ENCODE peak calls at places on chromosomes 11 and 22, in eight cellular contexts. X, W, E, F, U, G, R and V are unnamed samples.

GRCh38 chr11:18312012-18312411 is 9.9 kb downstream of the HPS5 start:
- DNase-seq in U (peak), F (no peak), W (no peak), R (no peak), E (no peak), G (no peak), X (no peak), V (no peak)

GRCh38 chr11:20501971-20502370 is 97.4 kb upstream of the SLC6A5 start:
- DNase-seq in U (no peak), R (no peak), F (no peak), X (no peak), G (no peak), E (no peak), W (no peak), V (no peak)

GRCh38 chr11:120229451-120230424 is 10.2 kb upstream of the POU2F3 start:
- DNase-seq in W (no peak), E (no peak), R (no peak), X (peak), G (no peak), U (no peak), F (no peak), V (no peak)

GRCh38 chr22:30038219-30038618 is 42.0 kb upstream of the HORMAD2 start:
- DNase-seq in X (no peak), W (no peak), U (peak), F (no peak), G (peak), R (no peak), E (no peak), V (no peak)

GRCh38 chr11:92830382-92831148 is 138.9 kb upstream of the MTNR1B start:
- DNase-seq in E (no peak), R (no peak), F (no peak), W (no peak), G (no peak), X (no peak), U (no peak), V (no peak)

GRCh38 chr11:34460335-34460734 is 21.6 kb downstream of the CAT start:
- DNase-seq in G (no peak), X (no peak), E (no peak), U (no peak), R (no peak), F (no peak), W (no peak), V (no peak)

GRCh38 chr11:95975343-95975742 is 51.4 kb upstream of the MTMR2 start:
- DNase-seq in U (no peak), E (no peak), W (no peak), F (no peak), G (no peak), R (no peak), X (no peak), V (no peak)

GRCh38 chr11:113668255-113668654 is 37.9 kb downstream of the TMPRSS5 start:
- DNase-seq in W (no peak), R (no peak), X (no peak), G (no peak), U (peak), E (no peak), F (no peak), V (no peak)

GRCh38 chr11:94759522-94759921 is 8.6 kb upstream of the AMOTL1 start:
- DNase-seq in U (no peak), G (no peak), W (no peak), X (no peak), F (no peak), R (no peak), E (no peak), V (no peak)

GRCh38 chr11:94755494-94755893 is 12.7 kb upstream of the AMOTL1 start:
- DNase-seq in F (no peak), X (no peak), U (no peak), E (no peak), W (no peak), G (no peak), R (no peak), V (no peak)

GRCh38 chr11:94754819-94755218 is 13.3 kb upstream of the AMOTL1 start:
- DNase-seq in E (no peak), F (no peak), X (no peak), U (peak), W (no peak), G (no peak), R (no peak), V (no peak)

GRCh38 chr11:94758671-94759070 is 9.5 kb upstream of the AMOTL1 start:
- DNase-seq in X (no peak), G (no peak), R (no peak), W (no peak), U (no peak), F (no peak), E (no peak), V (no peak)

GRCh38 chr11:94757037-94757681 is 11.0 kb upstream of the AMOTL1 start:
- DNase-seq in R (no peak), F (no peak), G (no peak), U (no peak), W (no peak), E (no peak), X (no peak), V (no peak)
- H3K4me3 ChIP-seq in R (no peak), F (no peak), G (no peak), U (no peak), W (no peak), E (no peak), X (no peak), V (no peak)

GRCh38 chr11:2917842-2918490 is 11.3 kb downstream of the PHLDA2 start:
- DNase-seq in X (no peak), U (no peak), E (no peak), R (no peak), F (no peak), W (no peak), G (no peak), V (no peak)

GRCh38 chr11:2919188-2919587 is 10.0 kb downstream of the PHLDA2 start:
- DNase-seq in F (no peak), W (no peak), E (no peak), R (no peak), G (no peak), U (no peak), X (no peak), V (no peak)

GRCh38 chr11:2916114-2916891 is 12.9 kb downstream of the PHLDA2 start:
- DNase-seq in F (no peak), U (no peak), G (no peak), R (no peak), W (no peak), X (no peak), E (no peak), V (no peak)

GRCh38 chr11:2915473-2915872 is 13.7 kb downstream of the PHLDA2 start:
- DNase-seq in W (no peak), E (no peak), U (no peak), R (no peak), G (no peak), F (no peak), X (no peak), V (no peak)

DNA sequence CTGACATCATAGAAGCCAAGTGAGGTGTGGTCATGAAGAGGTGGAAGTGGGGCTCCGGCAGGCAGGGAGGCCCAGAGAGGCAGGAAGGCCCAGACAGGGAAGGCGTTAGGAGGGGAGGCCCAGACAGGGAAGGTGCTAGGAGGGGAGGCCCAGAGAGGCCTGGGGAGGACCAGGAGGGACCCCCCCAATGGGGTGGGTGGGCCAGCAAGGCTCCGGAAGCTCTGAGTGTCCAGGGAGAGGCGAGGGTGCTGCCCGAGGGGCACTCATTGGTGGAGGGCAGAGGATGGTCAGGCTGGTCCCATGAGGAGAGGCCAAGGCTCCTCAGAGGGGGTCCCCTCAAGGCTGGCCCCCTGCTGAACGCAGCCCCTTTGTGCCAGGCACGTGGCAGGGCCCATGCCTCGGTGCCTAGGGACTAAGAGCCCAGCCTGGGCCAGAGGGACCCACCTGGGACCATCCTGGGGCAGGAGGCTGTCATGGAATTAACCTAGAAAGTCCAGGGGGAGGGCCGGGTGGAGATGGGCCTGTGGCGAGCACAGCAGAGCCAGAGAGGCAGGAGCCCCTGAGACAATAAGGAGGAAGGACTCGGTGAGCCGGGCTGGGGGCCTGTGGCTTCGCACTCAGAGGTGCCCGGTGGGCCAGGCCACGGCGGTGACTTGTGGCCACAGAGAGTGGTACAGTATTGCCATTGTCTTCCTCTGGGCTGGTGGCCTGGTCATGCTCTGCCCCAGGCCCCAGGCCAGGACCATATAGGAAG is 12.2 kb downstream of the PHLDA2 start:
- DNase-seq in X (no peak), F (no peak), W (no peak), E (no peak), U (no peak), R (no peak), G (no peak), V (no peak)
- TF ChIP-seq CTCF in X (no peak), F (no peak), W (no peak), E (no peak), U (no peak), R (no peak), G (no peak), V (no peak)

GRCh38 chr11:1570531-1570895 is 1.6 kb downstream of the DUSP8 start:
- DNase-seq in F (no peak), G (no peak), R (no peak), U (no peak), W (no peak), X (no peak), E (no peak), V (no peak)
- H3K4me3 ChIP-seq in F (no peak), G (peak), R (no peak), U (no peak), W (peak), X (peak), E (peak), V (peak)

GRCh38 chr22:31241936-31242335 is 29.8 kb downstream of the LIMK2 start:
- DNase-seq in X (no peak), U (peak), E (no peak), G (no peak), F (no peak), R (peak), W (no peak), V (no peak)
- TF ChIP-seq CTCF in X (no peak), U (no peak), E (no peak), G (no peak), F (no peak), R (peak), W (no peak), V (peak)

DNA sequence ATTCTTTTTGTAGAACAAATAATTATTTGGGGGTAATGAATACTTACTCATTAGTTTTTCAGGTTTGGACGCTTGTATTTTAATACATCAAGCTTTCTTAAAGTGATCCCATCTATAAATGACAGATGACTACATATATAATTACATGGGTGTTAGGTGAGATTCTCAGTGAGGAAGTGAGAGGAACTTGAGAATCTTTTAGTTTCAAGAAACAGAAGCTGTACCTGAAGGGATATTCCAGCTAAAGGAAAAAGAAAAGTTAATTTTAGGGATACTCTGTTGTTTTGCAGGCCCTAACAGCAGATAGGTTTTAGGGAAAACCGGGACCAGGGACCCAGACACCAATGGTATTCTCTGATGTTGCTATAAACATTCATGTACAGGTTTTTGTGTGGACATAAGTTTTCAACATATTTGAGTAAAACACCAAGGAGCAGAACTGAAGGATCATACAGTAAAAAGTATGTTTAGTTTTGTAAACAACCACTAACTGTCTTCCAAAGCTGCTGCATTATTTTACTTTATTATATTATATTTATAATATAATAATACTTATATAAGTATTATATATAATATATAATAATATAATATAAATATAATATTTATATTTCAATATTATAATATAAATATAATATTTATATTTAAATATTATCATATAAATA is 24.1 kb upstream of the PHOX2A start:
- DNase-seq in E (no peak), X (no peak), G (no peak), F (no peak), W (no peak), U (no peak), R (no peak), V (no peak)
- H3K4me3 ChIP-seq in E (no peak), X (no peak), G (no peak), F (no peak), W (no peak), U (no peak), R (no peak), V (no peak)

DNA sequence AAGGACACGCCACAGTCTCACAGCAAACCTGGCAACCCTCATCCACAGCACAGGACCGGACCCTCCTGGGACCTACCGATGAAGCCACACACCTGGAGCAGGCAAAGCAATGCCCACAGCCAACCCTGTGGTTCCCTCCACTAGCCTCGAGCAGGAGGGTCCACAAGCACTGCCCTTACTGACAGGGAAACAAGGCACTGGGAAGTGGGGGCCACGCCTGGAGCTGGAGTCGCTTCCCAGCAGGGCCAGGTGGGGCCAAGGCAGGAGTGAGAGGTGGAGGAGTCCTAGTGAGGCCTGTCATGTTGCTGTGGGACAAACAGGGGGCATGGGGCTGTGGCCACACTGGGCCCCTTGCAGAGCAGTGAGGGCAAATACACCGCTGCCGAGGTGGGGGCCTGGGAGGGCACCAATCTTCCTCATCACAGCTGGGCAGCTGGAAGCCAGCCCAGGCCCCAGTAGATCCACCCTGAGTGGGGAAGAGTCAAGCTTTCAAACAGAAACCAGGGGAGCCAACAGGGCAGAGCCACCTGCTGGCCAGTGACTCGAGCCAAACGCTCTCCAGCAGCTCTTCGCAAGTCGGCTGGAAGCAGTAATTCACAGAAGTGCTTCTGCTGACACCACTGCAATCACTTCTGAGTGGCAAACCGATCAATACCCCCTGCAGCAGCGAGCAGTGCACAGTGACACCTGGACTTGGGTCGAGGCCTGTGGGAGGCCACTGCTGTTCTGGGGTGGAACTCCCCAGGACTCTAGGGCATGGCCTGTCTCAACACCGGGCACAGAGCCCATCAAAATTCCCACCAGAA is 13.7 kb downstream of the SULT4A1 start:
- DNase-seq in F (no peak), U (peak), W (no peak), G (no peak), X (peak), E (no peak), R (no peak), V (no peak)
- TF ChIP-seq CTCF in F (peak), U (peak), W (peak), G (peak), X (peak), E (peak), R (peak), V (peak)

DNA sequence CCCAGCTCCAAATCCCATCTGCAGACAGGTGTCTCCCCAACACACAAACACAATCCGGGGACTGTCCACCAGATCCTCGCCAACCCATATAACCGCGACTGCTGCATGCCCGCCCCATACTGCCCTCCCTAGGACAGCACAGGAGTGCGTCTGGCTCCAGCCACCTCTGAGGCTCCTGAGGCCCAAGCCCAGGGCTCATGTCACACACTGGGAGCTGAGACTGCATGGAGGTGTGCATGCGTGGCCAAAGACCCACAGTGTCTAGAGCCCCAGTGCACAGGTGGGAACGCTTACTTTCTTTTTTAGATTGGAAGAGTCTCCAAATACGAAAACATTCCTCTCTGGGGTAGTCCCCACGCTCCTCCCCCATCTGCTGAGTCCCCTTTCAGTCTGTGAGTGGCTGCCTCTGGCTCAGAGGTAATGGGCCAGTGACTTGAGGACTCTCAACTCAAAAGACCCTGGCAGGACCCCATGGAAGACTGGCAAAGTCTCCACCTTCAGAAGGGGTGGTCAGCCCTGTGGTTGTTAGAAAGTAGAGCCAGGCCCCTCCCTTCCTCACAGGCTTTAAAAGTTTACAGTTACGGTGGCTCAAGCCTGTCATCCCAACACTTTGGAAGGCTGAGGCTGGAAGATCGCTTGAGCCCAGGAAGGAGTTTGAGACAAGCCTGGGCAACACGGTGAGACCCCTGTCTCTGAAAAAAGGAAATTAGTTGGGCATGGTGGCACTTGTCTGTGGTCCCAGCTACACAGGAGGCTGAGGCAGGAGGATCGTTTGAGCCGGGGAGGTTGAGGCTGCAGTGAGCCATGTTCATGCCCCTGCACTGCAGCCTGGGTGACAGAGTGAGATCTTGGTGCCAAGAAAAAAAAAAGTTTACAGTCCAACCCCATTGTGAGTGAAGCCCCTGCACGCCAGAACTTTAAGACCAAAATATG is 2.3 kb downstream of the CBX7 start:
- DNase-seq in X (peak), W (no peak), E (no peak), U (no peak), R (no peak), G (no peak), F (no peak), V (no peak)
- H3K4me3 ChIP-seq in X (no peak), W (no peak), E (peak), U (no peak), R (no peak), G (peak), F (no peak), V (no peak)

GRCh38 chr11:70306586-70307033 is 36.1 kb downstream of the PPFIA1 start:
- DNase-seq in X (no peak), U (peak), E (no peak), R (no peak), F (no peak), G (no peak), W (no peak), V (no peak)
- TF ChIP-seq CTCF in X (no peak), U (no peak), E (no peak), R (no peak), F (no peak), G (no peak), W (no peak), V (no peak)

GRCh38 chr11:27012254-27012921 is 18.5 kb downstream of the FIBIN start:
- DNase-seq in E (no peak), F (no peak), R (no peak), X (peak), G (peak), U (peak), W (no peak), V (peak)
- H3K4me3 ChIP-seq in E (no peak), F (no peak), R (no peak), X (no peak), G (no peak), U (no peak), W (no peak), V (no peak)